ENCODE peak calls at places on chromosomes 3 and 15, in nine cellular contexts. G, X, R, V, F, O, W, K and J are unnamed samples.

GRCh38 chr3:170355738-170356595 is 1.5 kb upstream of the SKIL start:
- DNase-seq in G (peak), X (peak), R (peak), V (no peak), F (no peak), O (no peak), W (peak), K (peak), J (no peak)

GRCh38 chr3:108117245-108117644 is 26.4 kb upstream of the CD47 start:
- DNase-seq in G (no peak), X (peak), R (no peak), V (no peak), F (no peak), O (no peak), W (no peak), K (peak), J (peak)

GRCh38 chr3:104523136-104523535 is 843.6 kb upstream of the ALCAM start:
- DNase-seq in G (no peak), X (no peak), R (no peak), V (peak), F (no peak), O (no peak), W (no peak), K (no peak), J (no peak)

GRCh38 chr15:78808550-78808949 is 2.7 kb downstream of the ADAMTS7 start:
- DNase-seq in G (peak), X (peak), R (no peak), V (peak), F (no peak), O (no peak), W (no peak), K (peak), J (peak)

GRCh38 chr3:125240496-125240895 is 27.9 kb upstream of the SLC12A8 start:
- DNase-seq in G (no peak), X (no peak), R (peak), V (no peak), F (no peak), O (no peak), W (no peak), K (no peak), J (peak)

GRCh38 chr3:156633335-156633734 is 41.1 kb upstream of the TIPARP start:
- DNase-seq in G (no peak), X (no peak), R (no peak), V (no peak), F (no peak), O (peak), W (peak), K (no peak), J (peak)

GRCh38 chr15:61794881-61795280 is 265.4 kb downstream of the VPS13C start:
- DNase-seq in G (no peak), X (no peak), R (no peak), V (no peak), F (no peak), O (no peak), W (no peak), K (peak), J (peak)

GRCh38 chr3:195154793-195155535 is 116.0 kb downstream of the XXYLT1 start:
- DNase-seq in G (peak), X (peak), R (peak), V (no peak), F (peak), O (peak), W (peak), K (peak), J (peak)

GRCh38 chr3:50390523-50391177 is 31.3 kb upstream of the TMEM115 start:
- DNase-seq in G (peak), X (no peak), R (peak), V (no peak), F (peak), O (peak), W (peak), K (peak), J (no peak)

GRCh38 chr15:60044636-60045273 is 40.6 kb downstream of the FOXB1 start:
- DNase-seq in G (no peak), X (no peak), R (no peak), V (no peak), F (no peak), O (no peak), W (no peak), K (no peak), J (no peak)

GRCh38 chr15:65732698-65733097 is 59.4 kb downstream of the DENND4A start:
- DNase-seq in G (no peak), X (no peak), R (no peak), V (no peak), F (no peak), O (no peak), W (no peak), K (peak), J (peak)

GRCh38 chr3:188533612-188534357 is 379.8 kb downstream of the LPP start:
- DNase-seq in G (no peak), X (no peak), R (no peak), V (no peak), F (no peak), O (no peak), W (no peak), K (peak), J (no peak)

GRCh38 chr3:50551293-50552057 is 16.1 kb downstream of the C3orf18 start:
- DNase-seq in G (no peak), X (no peak), R (peak), V (no peak), F (no peak), O (no peak), W (no peak), K (no peak), J (no peak)

GRCh38 chr3:87036671-87037070 is 45.7 kb upstream of the VGLL3 start:
- DNase-seq in G (no peak), X (no peak), R (no peak), V (no peak), F (no peak), O (no peak), W (no peak), K (no peak), J (no peak)

GRCh38 chr3:32257641-32258438 is 19.4 kb downstream of the CMTM8 start:
- DNase-seq in G (no peak), X (no peak), R (no peak), V (no peak), F (no peak), O (no peak), W (no peak), K (no peak), J (no peak)

GRCh38 chr3:184539801-184540440 is 21.7 kb upstream of the EPHB3 start:
- DNase-seq in G (no peak), X (no peak), R (no peak), V (no peak), F (no peak), O (no peak), W (no peak), K (no peak), J (no peak)

GRCh38 chr3:149736180-149737100 is 15.8 kb downstream of the COMMD2 start:
- DNase-seq in G (no peak), X (no peak), R (peak), V (no peak), F (no peak), O (no peak), W (no peak), K (peak), J (peak)

GRCh38 chr3:148528024-148528423 is 169.7 kb upstream of the AGTR1 start:
- DNase-seq in G (no peak), X (no peak), R (no peak), V (no peak), F (no peak), O (no peak), W (no peak), K (no peak), J (no peak)

GRCh38 chr3:182182531-182182968 is 470.8 kb downstream of the SOX2 start:
- DNase-seq in G (no peak), X (no peak), R (peak), V (no peak), F (no peak), O (no peak), W (no peak), K (peak), J (no peak)

GRCh38 chr15:55897560-55898336 is 95.7 kb downstream of the NEDD4 start:
- DNase-seq in G (peak), X (peak), R (peak), V (no peak), F (no peak), O (peak), W (peak), K (peak), J (peak)

GRCh38 chr3:98534168-98534567 is 2.4 kb downstream of the GPR15 start:
- DNase-seq in G (no peak), X (no peak), R (no peak), V (no peak), F (no peak), O (no peak), W (no peak), K (no peak), J (no peak)

GRCh38 chr3:113205481-113205880 is 5.9 kb upstream of the BOC start:
- DNase-seq in G (no peak), X (no peak), R (no peak), V (no peak), F (no peak), O (no peak), W (no peak), K (no peak), J (no peak)

GRCh38 chr15:69074011-69074842 is 59.7 kb downstream of the NOX5 start:
- DNase-seq in G (peak), X (peak), R (peak), V (no peak), F (peak), O (peak), W (peak), K (peak), J (peak)

GRCh38 chr3:129524081-129524480 is 4.4 kb upstream of the RHO start:
- DNase-seq in G (no peak), X (no peak), R (no peak), V (no peak), F (no peak), O (no peak), W (no peak), K (no peak), J (no peak)

GRCh38 chr15:87267798-87268197 is 988.7 kb downstream of the NTRK3 start:
- DNase-seq in G (no peak), X (no peak), R (peak), V (no peak), F (no peak), O (no peak), W (no peak), K (peak), J (peak)

GRCh38 chr3:143885803-143886427 is 37.6 kb upstream of the SLC9A9 start:
- DNase-seq in G (peak), X (peak), R (no peak), V (peak), F (no peak), O (no peak), W (no peak), K (peak), J (peak)

GRCh38 chr15:51267047-51267713 is 71.2 kb downstream of the CYP19A1 start:
- DNase-seq in G (peak), X (peak), R (no peak), V (no peak), F (no peak), O (peak), W (no peak), K (no peak), J (no peak)

GRCh38 chr3:134594236-134594825 is 56.5 kb downstream of the KY start:
- DNase-seq in G (no peak), X (no peak), R (no peak), V (no peak), F (no peak), O (no peak), W (no peak), K (no peak), J (no peak)

GRCh38 chr3:56836276-56837163 is 34.8 kb upstream of the ARHGEF3 start:
- DNase-seq in G (no peak), X (no peak), R (peak), V (no peak), F (no peak), O (no peak), W (no peak), K (peak), J (peak)

GRCh38 chr15:42094512-42094963 is at the start of gene PLA2G4D:
- DNase-seq in G (no peak), X (no peak), R (peak), V (no peak), F (no peak), O (no peak), W (no peak), K (peak), J (no peak)

GRCh38 chr3:57544181-57545125 is at the start of gene DNAH12:
- DNase-seq in G (peak), X (peak), R (peak), V (no peak), F (no peak), O (peak), W (no peak), K (peak), J (peak)

GRCh38 chr3:155416500-155417118 is 123.1 kb upstream of the STRIT1 start:
- DNase-seq in G (no peak), X (no peak), R (peak), V (no peak), F (no peak), O (no peak), W (no peak), K (peak), J (peak)

GRCh38 chr15:94441782-94442181 is 210.4 kb downstream of the MCTP2 start:
- DNase-seq in G (no peak), X (no peak), R (no peak), V (no peak), F (no peak), O (no peak), W (no peak), K (no peak), J (no peak)

DNA sequence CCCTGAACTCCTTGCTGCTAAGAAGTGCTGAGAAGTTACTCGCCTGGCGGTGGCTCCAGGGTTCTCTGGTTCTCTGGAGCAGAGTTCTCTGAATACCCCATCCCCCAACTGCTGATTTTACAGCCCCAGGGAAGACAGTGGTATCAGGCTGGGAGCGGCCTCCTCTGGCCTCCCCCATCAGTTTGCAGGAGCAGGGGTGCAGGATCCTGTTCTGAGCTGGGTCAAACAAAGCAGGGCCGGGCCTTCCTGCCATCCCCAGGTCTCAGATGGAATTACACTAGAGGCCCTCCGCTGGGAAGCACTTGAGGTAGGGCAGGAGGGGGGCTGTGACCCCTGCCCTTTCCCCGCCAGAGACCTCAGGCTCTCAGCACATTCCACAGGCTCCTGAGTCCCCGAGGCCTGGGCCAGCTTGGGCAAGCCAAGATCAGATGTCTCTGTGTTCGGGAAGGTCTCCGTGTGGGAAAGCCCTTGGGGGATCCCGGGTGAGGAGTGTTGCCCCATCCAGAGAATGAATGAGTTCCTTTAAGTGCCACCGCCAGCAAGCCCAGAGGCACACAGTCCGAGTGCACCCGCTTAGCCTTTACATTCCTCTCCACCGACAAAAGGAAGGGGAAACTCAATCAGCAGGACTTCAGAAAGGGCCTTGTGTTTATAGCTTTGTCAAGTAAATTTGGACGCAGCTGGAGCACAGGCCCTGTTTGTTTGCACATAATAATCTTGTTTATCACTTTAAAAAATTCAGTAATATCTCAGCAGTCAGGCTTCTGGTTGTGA is 150.0 kb downstream of the LRRK1 start:
- DNase-seq in G (no peak), X (peak), R (no peak), V (no peak), F (peak), O (no peak), W (no peak), K (peak), J (peak)
- TF ChIP-seq CTCF in G (no peak), X (peak), R (no peak), V (no peak), F (no peak), O (no peak), W (no peak), K (peak), J (no peak)

DNA sequence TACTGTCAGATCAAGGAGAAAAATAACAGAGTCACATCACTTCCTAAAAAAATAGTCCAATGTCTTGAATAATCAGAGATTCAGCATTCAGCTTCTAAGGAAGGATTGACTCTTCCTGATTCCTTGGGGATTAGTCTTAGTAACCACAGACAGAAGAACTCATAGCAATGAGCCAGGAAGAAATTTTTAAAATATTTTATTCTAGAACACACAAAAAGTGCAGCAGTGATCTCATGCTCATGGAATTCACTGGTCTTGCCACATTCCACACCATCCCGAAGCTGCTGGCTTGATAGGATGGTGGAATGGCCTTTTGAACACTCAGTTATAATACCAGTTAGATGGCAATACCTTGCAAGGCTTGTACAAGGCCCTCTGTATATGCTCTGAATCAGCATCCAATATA is 43.0 kb upstream of the ABI3BP start:
- DNase-seq in G (no peak), X (no peak), R (peak), V (no peak), F (no peak), O (no peak), W (peak), K (peak), J (peak)
- H3K4me3 ChIP-seq in G (no peak), X (no peak), R (peak), V (no peak), F (no peak), O (no peak), W (no peak), K (no peak), J (no peak)

DNA sequence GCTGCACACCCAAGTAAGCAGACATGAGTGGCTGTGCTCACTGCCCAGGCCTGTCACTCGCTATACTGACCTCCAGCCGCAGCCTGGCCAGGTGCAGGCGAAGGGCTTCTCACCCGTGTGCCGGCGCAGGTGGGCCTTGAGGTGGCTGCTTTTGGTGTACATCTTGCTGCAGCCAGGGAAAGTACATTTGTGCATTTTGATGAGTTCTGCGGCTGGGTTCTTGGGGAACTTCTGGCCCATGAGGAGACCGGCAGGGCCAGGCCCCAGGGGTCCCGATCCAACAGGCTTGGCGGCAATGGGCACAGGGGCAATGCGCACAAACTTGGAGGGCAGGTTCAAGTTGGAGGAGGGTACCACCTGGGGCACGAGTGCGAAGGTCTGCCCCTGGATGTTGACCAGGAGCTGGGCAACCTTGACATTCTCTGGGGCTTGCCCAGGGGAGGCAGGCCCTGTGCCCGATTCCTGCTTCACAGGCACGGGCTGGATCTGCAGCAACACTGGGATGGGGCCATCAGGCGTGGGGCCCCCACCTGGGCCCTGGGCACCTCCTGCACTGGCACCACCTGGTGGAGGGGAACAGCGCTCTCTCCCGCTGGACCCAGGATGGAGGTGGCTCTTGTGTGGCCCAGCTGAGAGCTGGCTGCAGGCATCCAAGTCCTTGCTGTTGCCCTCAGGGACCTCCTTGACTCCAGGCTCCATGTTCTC is 5.3 kb downstream of the KLF15 start:
- DNase-seq in G (no peak), X (no peak), R (no peak), V (no peak), F (peak), O (peak), W (peak), K (no peak), J (no peak)
- TF ChIP-seq CTCF in G (no peak), X (no peak), R (no peak), V (peak), F (peak), O (no peak), W (no peak), K (peak), J (no peak)

GRCh38 chr3:123096126-123096525 is 29.3 kb downstream of the PDIA5 start:
- DNase-seq in G (no peak), X (no peak), R (no peak), V (no peak), F (no peak), O (no peak), W (no peak), K (no peak), J (no peak)

GRCh38 chr3:123098411-123099330 is 31.8 kb downstream of the PDIA5 start:
- DNase-seq in G (no peak), X (no peak), R (no peak), V (no peak), F (no peak), O (no peak), W (no peak), K (no peak), J (no peak)

GRCh38 chr3:123094914-123095313 is 28.1 kb downstream of the PDIA5 start:
- DNase-seq in G (no peak), X (no peak), R (no peak), V (no peak), F (no peak), O (no peak), W (no peak), K (no peak), J (no peak)

GRCh38 chr3:123094492-123094891 is 27.7 kb downstream of the PDIA5 start:
- DNase-seq in G (no peak), X (peak), R (no peak), V (no peak), F (no peak), O (no peak), W (no peak), K (no peak), J (no peak)

DNA sequence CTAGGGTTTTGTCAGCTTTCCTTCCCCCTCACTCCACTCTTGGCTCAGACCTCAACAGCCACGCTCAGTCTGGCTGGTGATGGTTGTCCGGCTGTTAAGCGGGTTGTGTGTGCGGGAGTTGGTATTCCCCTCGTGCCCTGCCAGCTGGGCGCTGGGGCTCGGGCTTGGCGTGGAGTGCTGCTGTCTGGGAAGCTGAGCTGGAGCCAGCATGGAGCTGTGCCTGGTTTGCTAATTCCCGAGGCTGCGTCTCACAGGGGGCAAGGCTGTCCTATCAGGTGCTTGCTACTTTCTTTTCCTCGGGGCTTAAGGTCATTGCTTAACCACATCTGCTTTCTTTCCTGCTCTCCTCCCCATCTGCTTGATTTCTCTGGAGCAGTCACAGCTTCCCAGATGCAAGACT is 29.9 kb downstream of the PDIA5 start:
- DNase-seq in G (peak), X (no peak), R (no peak), V (no peak), F (peak), O (peak), W (peak), K (no peak), J (peak)
- H3K4me3 ChIP-seq in G (no peak), X (no peak), R (no peak), V (no peak), F (no peak), O (no peak), W (no peak), K (no peak), J (no peak)

DNA sequence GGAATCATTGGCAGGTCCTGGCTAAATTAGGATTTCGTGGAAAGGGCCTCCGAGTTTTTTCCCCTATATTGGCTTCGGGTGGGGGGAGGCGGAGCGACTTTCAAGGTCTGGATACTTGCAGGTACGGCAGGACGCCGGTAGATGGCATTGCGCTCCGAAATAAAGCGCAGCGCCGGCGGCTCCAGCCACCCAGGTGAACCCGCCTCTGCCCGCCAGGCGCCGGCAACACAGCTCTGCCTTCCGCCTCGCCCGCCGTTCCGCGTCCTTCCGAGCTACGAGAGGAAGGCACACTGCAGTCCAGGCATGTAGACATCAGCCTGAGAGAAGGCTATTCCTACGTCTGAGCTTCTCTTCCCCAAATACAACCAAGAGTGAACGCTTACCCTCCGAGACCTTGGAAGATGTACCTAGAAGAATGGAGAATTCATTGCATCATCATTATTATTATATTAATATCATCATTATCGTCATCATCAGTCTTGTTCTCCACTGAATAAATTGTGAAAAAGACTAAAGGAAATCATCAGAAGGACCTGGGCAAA is 514.1 kb downstream of the MECOM start:
- DNase-seq in G (peak), X (peak), R (peak), V (peak), F (peak), O (peak), W (peak), K (peak), J (peak)
- TF ChIP-seq CTCF in G (peak), X (peak), R (peak), V (peak), F (peak), O (peak), W (peak), K (peak), J (peak)